ENCODE peak calls at places on chromosomes 1 and 21, in five cellular contexts. M, D, V, Y and S are unnamed samples.

GRCh38 chr1:212669600-212669999 is 30.0 kb downstream of the BATF3 start:
- DNase-seq in M (no peak), D (no peak), V (no peak), Y (no peak), S (no peak)

GRCh38 chr1:162538815-162539431 is 22.6 kb upstream of the UAP1 start:
- DNase-seq in M (no peak), D (no peak), V (no peak), Y (peak), S (no peak)

GRCh38 chr21:45456014-45456835 is 51.3 kb downstream of the COL18A1 start:
- DNase-seq in M (no peak), D (no peak), V (no peak), Y (no peak), S (peak)

GRCh38 chr1:20137055-20137454 is 2.1 kb upstream of the PLA2G2F start:
- DNase-seq in M (no peak), D (no peak), V (no peak), Y (no peak), S (no peak)

GRCh38 chr1:67537647-67538018 is 107.4 kb upstream of the SERBP1 start:
- DNase-seq in M (no peak), D (no peak), V (no peak), Y (no peak), S (no peak)

GRCh38 chr1:78236711-78237110 is 190.9 kb downstream of the GIPC2 start:
- DNase-seq in M (no peak), D (no peak), V (no peak), Y (peak), S (no peak)

GRCh38 chr1:156706647-156707008 is 1.2 kb upstream of the CRABP2 start:
- DNase-seq in M (no peak), D (no peak), V (no peak), Y (peak), S (peak)

GRCh38 chr1:41975121-41975520 is 56.4 kb upstream of the HIVEP3 start:
- DNase-seq in M (no peak), D (no peak), V (no peak), Y (no peak), S (no peak)

GRCh38 chr1:159005161-159005560 is 4.5 kb upstream of the IFI16 start:
- DNase-seq in M (no peak), D (no peak), V (no peak), Y (peak), S (no peak)

GRCh38 chr1:29567257-29567656 is 330.9 kb downstream of the PTPRU start:
- DNase-seq in M (no peak), D (no peak), V (no peak), Y (no peak), S (no peak)

GRCh38 chr1:107803579-107803978 is 161.4 kb downstream of the VAV3 start:
- DNase-seq in M (no peak), D (no peak), V (no peak), Y (no peak), S (no peak)

GRCh38 chr1:36667836-36668235 is 185.1 kb upstream of the CSF3R start:
- DNase-seq in M (no peak), D (no peak), V (no peak), Y (no peak), S (no peak)

GRCh38 chr1:107724648-107725047 is 240.3 kb downstream of the VAV3 start:
- DNase-seq in M (no peak), D (no peak), V (no peak), Y (no peak), S (no peak)

GRCh38 chr1:214458541-214458940 is 92.9 kb downstream of the PTPN14 start:
- DNase-seq in M (no peak), D (no peak), V (no peak), Y (no peak), S (no peak)

GRCh38 chr21:32007461-32007860 is 134.6 kb downstream of the HUNK start:
- DNase-seq in M (no peak), D (no peak), V (no peak), Y (peak), S (no peak)

GRCh38 chr1:70319750-70320149 is 34.8 kb downstream of the ANKRD13C start:
- DNase-seq in M (no peak), D (no peak), V (no peak), Y (peak), S (no peak)

GRCh38 chr1:168583571-168583970 is 7.2 kb downstream of the XCL1 start:
- DNase-seq in M (no peak), D (no peak), V (no peak), Y (no peak), S (no peak)

GRCh38 chr1:173341307-173341706 is 134.2 kb upstream of the TNFSF4 start:
- DNase-seq in M (no peak), D (no peak), V (no peak), Y (peak), S (no peak)

GRCh38 chr1:30732277-30732996 is 9.1 kb upstream of the MATN1 start:
- DNase-seq in M (no peak), D (no peak), V (no peak), Y (no peak), S (no peak)

GRCh38 chr1:119779869-119780356 is 11.2 kb upstream of the HMGCS2 start:
- DNase-seq in M (no peak), D (no peak), V (no peak), Y (peak), S (no peak)

GRCh38 chr1:188244681-188245080 is 1415.9 kb downstream of the PLA2G4A start:
- DNase-seq in M (no peak), D (no peak), V (no peak), Y (no peak), S (no peak)

GRCh38 chr21:36322083-36322424 is 2.1 kb downstream of the MORC3 start:
- DNase-seq in M (no peak), D (no peak), V (no peak), Y (no peak), S (no peak)

GRCh38 chr1:203408485-203409229 is 57.7 kb upstream of the FMOD start:
- DNase-seq in M (no peak), D (no peak), V (no peak), Y (peak), S (no peak)

GRCh38 chr1:117116784-117117130 is 4.8 kb downstream of the TRIM45 start:
- DNase-seq in M (no peak), D (no peak), V (no peak), Y (no peak), S (no peak)

GRCh38 chr1:66360285-66360724 is 173.6 kb upstream of the SGIP1 start:
- DNase-seq in M (no peak), D (peak), V (no peak), Y (no peak), S (no peak)

GRCh38 chr1:206480211-206480610 is 9.9 kb downstream of the IKBKE start:
- DNase-seq in M (no peak), D (no peak), V (no peak), Y (no peak), S (no peak)

GRCh38 chr1:196148367-196148970 is 459.8 kb downstream of the KCNT2 start:
- DNase-seq in M (no peak), D (peak), V (no peak), Y (peak), S (no peak)

GRCh38 chr1:209808059-209808494 is 2.1 kb upstream of the IRF6 start:
- DNase-seq in M (no peak), D (no peak), V (no peak), Y (peak), S (no peak)

GRCh38 chr1:198128528-198128927 is 28.3 kb upstream of the NEK7 start:
- DNase-seq in M (no peak), D (no peak), V (no peak), Y (peak), S (no peak)

GRCh38 chr1:111621050-111621449 is 1.5 kb downstream of the RAP1A start:
- DNase-seq in M (no peak), D (no peak), V (no peak), Y (peak), S (no peak)

GRCh38 chr1:17516303-17517214 is 22.9 kb upstream of the ARHGEF10L start:
- DNase-seq in M (no peak), D (no peak), V (no peak), Y (no peak), S (no peak)

GRCh38 chr1:43082701-43083100 is 89.4 kb downstream of the EBNA1BP2 start:
- DNase-seq in M (no peak), D (no peak), V (no peak), Y (no peak), S (no peak)

GRCh38 chr1:68232354-68233148 is at the start of gene WLS:
- DNase-seq in M (no peak), D (peak), V (no peak), Y (peak), S (peak)

GRCh38 chr1:54253480-54253879 is 53.5 kb downstream of the MRPL37 start:
- DNase-seq in M (no peak), D (no peak), V (no peak), Y (peak), S (no peak)

GRCh38 chr1:72284398-72285073 is 2.2 kb upstream of the NEGR1 start:
- DNase-seq in M (peak), D (peak), V (no peak), Y (peak), S (peak)

GRCh38 chr1:211882391-211882790 is 51.8 kb upstream of the LPGAT1 start:
- DNase-seq in M (no peak), D (no peak), V (no peak), Y (no peak), S (no peak)

GRCh38 chr1:173269490-173270230 is 62.5 kb upstream of the TNFSF4 start:
- DNase-seq in M (no peak), D (no peak), V (no peak), Y (peak), S (no peak)

GRCh38 chr1:5977494-5978444 is 14.5 kb downstream of the NPHP4 start:
- DNase-seq in M (no peak), D (no peak), V (peak), Y (no peak), S (no peak)

GRCh38 chr1:63833346-63834065 is 59.7 kb downstream of the ROR1 start:
- DNase-seq in M (no peak), D (no peak), V (no peak), Y (no peak), S (no peak)